ENCODE peak calls at places on chromosomes 5 and 9, in five cellular contexts. O is lower leg skin; X is heart right ventricle; S is CD8-positive, alpha-beta T cell; U is neural crest cell. B is an unnamed sample.

GRCh38 chr9:108894225-108894997 is 32.3 kb downstream of the ACTL7A start:
- DNase-seq in U (no peak), O (no peak), X (no peak), S (no peak), B (no peak)

GRCh38 chr9:94912700-94913249 is 186.3 kb downstream of the AOPEP start:
- DNase-seq in X (peak; percentile 2), S (no peak), O (peak; percentile 14), U (no peak), B (no peak)

GRCh38 chr9:100466171-100466827 is 6.7 kb upstream of the TMEFF1 start:
- DNase-seq in X (no peak), S (no peak), O (no peak), U (no peak), B (no peak)

GRCh38 chr5:78920604-78921003 is 64.5 kb downstream of the ARSB start:
- DNase-seq in X (peak; percentile 34), U (no peak), S (no peak), O (no peak), B (no peak)

GRCh38 chr5:926416-927171 is 33.9 kb downstream of the TRIP13 start:
- DNase-seq in U (peak; percentile 56), S (peak; percentile 37), X (no peak), O (no peak), B (no peak)

GRCh38 chr5:157252741-157253465 is 13.0 kb upstream of the CYFIP2 start:
- DNase-seq in X (no peak), U (no peak), O (no peak), S (peak; percentile 62), B (no peak)

GRCh38 chr5:93831449-93831848 is 90.0 kb upstream of the POU5F2 start:
- DNase-seq in U (no peak), O (no peak), X (no peak), S (no peak), B (no peak)

GRCh38 chr5:82349651-82350050 is 71.5 kb upstream of the RPS23 start:
- DNase-seq in X (no peak), S (peak; percentile 20), U (peak; percentile 46), O (no peak), B (no peak)

GRCh38 chr9:113913426-113914195 is 37.5 kb downstream of the ZNF618 start:
- DNase-seq in O (no peak), S (no peak), X (no peak), U (no peak), B (no peak)

GRCh38 chr9:86550411-86550810 is 196.2 kb upstream of the TUT7 start:
- DNase-seq in O (no peak), S (no peak), X (no peak), U (no peak), B (no peak)

GRCh38 chr5:176530983-176531901 is 6.0 kb downstream of the RNF44 start:
- DNase-seq in S (no peak), X (no peak), O (no peak), U (no peak), B (no peak)

GRCh38 chr9:12859704-12860251 is 85.0 kb downstream of the LURAP1L start:
- DNase-seq in S (no peak), O (no peak), U (no peak), X (no peak), B (no peak)

GRCh38 chr9:582775-583174 is 258.7 kb upstream of the DMRT1 start:
- DNase-seq in S (no peak), U (no peak), O (no peak), X (no peak), B (no peak)

GRCh38 chr5:169721771-169722170 is 84.7 kb downstream of the DOCK2 start:
- DNase-seq in S (no peak), O (no peak), U (no peak), X (no peak), B (no peak)
- TF ChIP-seq CTCF in S (no peak), O (no peak), U (no peak), X (no peak), B (no peak)

DNA sequence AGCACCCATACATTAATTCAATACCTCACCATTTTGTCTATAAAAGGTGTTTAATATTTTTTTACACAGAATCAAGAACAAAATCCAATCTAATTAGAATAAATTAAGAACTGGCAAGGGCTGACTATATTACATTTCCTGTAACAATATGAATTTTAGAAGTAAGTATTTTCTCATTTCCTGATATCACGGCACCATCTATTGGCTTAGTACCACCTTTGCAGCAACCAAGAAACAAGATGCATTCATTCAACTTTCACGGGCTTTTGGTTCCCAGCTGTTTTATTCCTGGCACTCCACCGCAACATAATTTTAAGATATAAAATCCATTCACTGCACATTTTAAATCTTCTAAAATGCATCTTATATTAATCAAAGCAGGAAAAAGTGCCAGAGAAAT is 20.6 kb downstream of the PSMB7 start:
- DNase-seq in U (no peak), S (no peak), X (no peak), O (no peak), B (no peak)
- TF ChIP-seq CTCF in U (no peak), S (no peak), X (no peak), O (no peak), B (peak; percentile 0)

GRCh38 chr5:103829585-103829984 is 267.0 kb upstream of the NUDT12 start:
- DNase-seq in O (no peak), U (no peak), S (no peak), X (no peak), B (no peak)
- TF ChIP-seq CTCF in O (no peak), U (peak; percentile 57), S (no peak), X (no peak), B (peak; percentile 9)

GRCh38 chr5:95110112-95110511 is 174.8 kb downstream of the MCTP1 start:
- DNase-seq in X (no peak), U (no peak), O (no peak), S (no peak), B (no peak)
- TF ChIP-seq CTCF in X (no peak), U (no peak), O (no peak), S (no peak), B (no peak)

DNA sequence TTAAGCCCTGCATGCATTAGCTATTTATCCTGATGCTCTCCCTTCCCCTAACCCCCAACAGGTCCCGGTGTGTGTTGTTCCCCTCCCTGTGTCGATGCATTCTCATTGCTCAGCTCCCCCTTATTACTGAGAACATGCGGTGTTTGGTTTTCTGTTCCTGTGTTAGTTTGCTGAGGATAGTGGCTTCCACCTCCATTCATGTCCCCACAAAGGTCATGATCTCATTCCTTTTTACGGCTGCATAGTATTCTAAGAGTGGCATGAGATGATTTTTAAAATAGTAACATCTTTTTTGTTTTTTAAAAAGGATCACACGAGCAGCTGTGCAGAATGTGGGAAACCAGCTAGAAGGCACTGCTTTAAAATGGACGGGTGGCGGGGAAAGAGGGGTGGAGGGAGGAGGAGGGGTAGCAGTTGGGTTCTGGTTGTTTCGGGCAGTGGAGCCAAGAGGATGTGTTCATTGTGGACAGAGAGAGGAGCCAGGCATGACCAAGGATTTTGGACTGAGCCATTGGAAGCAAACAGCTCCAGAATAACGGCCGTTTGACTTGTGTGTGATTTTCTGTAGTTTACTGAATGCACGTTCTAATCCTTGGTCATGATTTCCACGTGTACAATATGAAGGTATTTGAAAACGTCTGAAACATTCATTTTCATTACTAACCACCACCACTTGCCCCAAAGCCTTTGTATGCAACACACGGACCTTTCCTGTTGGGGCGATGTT is 1.7 kb upstream of the TENT4A start:
- DNase-seq in S (no peak), O (no peak), U (no peak), X (peak; percentile 3), B (no peak)
- TF ChIP-seq CTCF in S (no peak), O (no peak), U (peak; percentile 18), X (no peak), B (no peak)

DNA sequence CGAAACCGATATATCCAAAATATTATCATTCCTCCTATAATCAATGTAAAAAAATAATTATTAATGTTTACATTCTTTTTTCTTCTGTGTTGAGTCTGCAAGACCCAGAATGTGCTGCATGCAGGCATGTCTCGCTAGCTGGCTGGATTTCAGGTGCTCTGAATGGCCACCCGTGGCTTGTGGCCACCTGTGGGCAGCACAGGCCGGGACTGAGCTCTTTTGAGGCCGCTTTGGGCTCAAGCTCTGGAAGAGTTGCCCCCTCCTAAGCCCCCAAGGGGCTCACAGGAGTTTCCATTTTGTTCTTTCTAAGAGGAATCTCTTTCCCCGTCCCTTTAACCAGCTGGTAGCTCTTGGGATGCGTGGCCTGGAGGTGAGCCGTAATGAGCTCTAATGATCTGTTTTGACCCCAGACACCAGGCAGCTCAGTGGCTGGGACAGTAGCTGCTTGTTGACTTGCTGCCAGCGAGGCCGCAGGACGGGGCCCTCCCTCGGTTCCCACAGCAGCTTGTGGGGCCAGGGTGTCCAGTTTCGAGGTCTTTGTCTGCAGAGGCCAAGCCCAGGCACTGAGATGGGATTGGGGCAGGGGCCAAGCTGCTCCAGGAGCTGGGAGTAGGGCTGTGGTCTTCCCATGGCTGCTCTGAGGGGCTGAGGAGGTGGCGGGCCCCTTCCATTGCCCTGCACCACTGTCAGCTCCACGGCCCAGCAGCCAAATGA is 20.8 kb downstream of the ASS1 start:
- DNase-seq in S (no peak), U (no peak), X (no peak), O (no peak), B (no peak)
- TF ChIP-seq CTCF in S (no peak), U (no peak), X (no peak), O (no peak), B (no peak)

GRCh38 chr5:34658023-34658422 is 1.9 kb downstream of the RAI14 start:
- DNase-seq in S (no peak), X (no peak), O (no peak), U (no peak), B (no peak)
- TF ChIP-seq CTCF in S (no peak), X (no peak), O (no peak), U (peak; percentile 31), B (no peak)